ENCODE peak calls at places on chromosome 12, in six cellular contexts. K is central memory CD4-positive, alpha-beta T cell; L is WTC11; Q is ureter; E is IMR-90; N is Peyer's patch. P is an unnamed sample.

GRCh38 chr12:29039013-29039412 is 110.1 kb upstream of the FAR2 start:
- DNase-seq in Q (no peak), N (no peak), E (peak), L (no peak), K (no peak), P (no peak)

GRCh38 chr12:119780786-119781434 is 96.2 kb downstream of the CIT start:
- DNase-seq in E (peak), Q (no peak), K (no peak), L (peak), N (peak), P (peak)

GRCh38 chr12:132525833-132526455 is 36.0 kb downstream of the FBRSL1 start:
- DNase-seq in L (no peak), K (no peak), E (no peak), Q (no peak), N (no peak), P (no peak)

GRCh38 chr12:124720687-124721500 is 142.8 kb downstream of the SCARB1 start:
- DNase-seq in N (no peak), L (no peak), K (no peak), Q (peak), E (peak), P (no peak)

GRCh38 chr12:88108021-88108420 is 33.9 kb downstream of the CEP290 start:
- DNase-seq in E (peak), N (no peak), K (no peak), L (no peak), Q (no peak), P (no peak)

GRCh38 chr12:65946821-65947220 is 122.5 kb downstream of the HMGA2 start:
- DNase-seq in Q (no peak), E (peak), N (no peak), L (no peak), K (no peak), P (no peak)

GRCh38 chr12:54612216-54612750 is 22.4 kb downstream of the LACRT start:
- DNase-seq in E (no peak), L (no peak), N (no peak), Q (no peak), K (no peak), P (peak)

GRCh38 chr12:45726594-45727300 is 2.8 kb upstream of the ARID2 start:
- DNase-seq in N (peak), K (no peak), L (peak), Q (peak), E (peak), P (peak)

GRCh38 chr12:93778306-93778705 is 101.1 kb downstream of the CRADD start:
- DNase-seq in K (no peak), N (no peak), L (no peak), E (peak), Q (no peak), P (no peak)

GRCh38 chr12:12872934-12873275 is 18.5 kb upstream of the GPRC5A start:
- DNase-seq in K (no peak), L (no peak), Q (no peak), E (peak), N (no peak), P (no peak)

GRCh38 chr12:107415066-107415465 is 270.5 kb upstream of the PWP1 start:
- DNase-seq in N (no peak), Q (no peak), K (no peak), L (no peak), E (peak), P (no peak)

GRCh38 chr12:16165506-16165905 is 112.0 kb downstream of the SLC15A5 start:
- DNase-seq in E (peak), L (peak), K (no peak), N (peak), Q (peak), P (peak)

GRCh38 chr12:96719671-96720362 is 187.2 kb upstream of the NEDD1 start:
- DNase-seq in L (no peak), Q (no peak), N (no peak), K (peak), E (peak), P (no peak)

GRCh38 chr12:124754949-124755800 is 108.5 kb downstream of the SCARB1 start:
- DNase-seq in Q (peak), L (peak), E (peak), N (peak), K (no peak), P (peak)

GRCh38 chr12:130764073-130764472 is 48.0 kb upstream of the RIMBP2 start:
- DNase-seq in Q (no peak), K (no peak), E (peak), N (no peak), L (no peak), P (no peak)

GRCh38 chr12:91511795-91512420 is 329.3 kb upstream of the DCN start:
- DNase-seq in K (no peak), L (no peak), N (no peak), Q (no peak), E (no peak), P (no peak)

GRCh38 chr12:93081810-93082165 is 152.7 kb upstream of the EEA1 start:
- DNase-seq in Q (no peak), K (no peak), L (no peak), N (no peak), E (no peak), P (no peak)

GRCh38 chr12:107372229-107372658 is 278.9 kb upstream of the CRY1 start:
- DNase-seq in L (no peak), K (peak), N (no peak), Q (no peak), E (peak), P (no peak)

GRCh38 chr12:51997156-51997555 is 9.6 kb upstream of the TAMALIN start:
- DNase-seq in K (no peak), Q (no peak), L (no peak), E (peak), N (no peak), P (no peak)